ENCODE peak calls at places on chromosomes 7 and 10, in five cellular contexts. S is Caki2; W is SJSA1; D is right atrium auricular region; H is naive thymus-derived CD4-positive, alpha-beta T cell. O is an unnamed sample.

GRCh38 chr7:141073641-141074161 is at the start of gene TMEM178B:
- DNase-seq in S (no peak), W (no peak), D (no peak), H (peak; percentile 4), O (peak; percentile 8)

GRCh38 chr10:109417803-109418202 is 505.5 kb downstream of the XPNPEP1 start:
- DNase-seq in S (no peak), W (no peak), D (no peak), H (no peak), O (no peak)

GRCh38 chr7:130277763-130278643 is 11.3 kb downstream of the CPA2 start:
- DNase-seq in S (peak; percentile 18), W (peak; percentile 26), D (no peak), H (no peak), O (no peak)

GRCh38 chr10:119817991-119818888 is 54.4 kb downstream of the MCMBP start:
- DNase-seq in S (no peak), W (no peak), D (no peak), H (peak; percentile 23), O (no peak)

GRCh38 chr10:91700273-91700672 is 67.4 kb upstream of the PPP1R3C start:
- DNase-seq in S (no peak), W (no peak), D (no peak), H (no peak), O (no peak)

GRCh38 chr7:68288099-68288498 is 1291.5 kb downstream of the TYW1 start:
- DNase-seq in S (peak; percentile 41), W (no peak), D (no peak), H (no peak), O (no peak)

GRCh38 chr7:107173191-107173590 is 4.4 kb downstream of the HBP1 start:
- DNase-seq in S (no peak), W (no peak), D (no peak), H (no peak), O (no peak)

GRCh38 chr7:101094791-101095375 is 9.6 kb downstream of the TRIM56 start:
- DNase-seq in S (peak; percentile 51), W (peak; percentile 62), D (no peak), H (no peak), O (peak; percentile 35)

GRCh38 chr7:129457101-129457500 is 22.9 kb downstream of the STRIP2 start:
- DNase-seq in S (no peak), W (no peak), D (no peak), H (no peak), O (no peak)

GRCh38 chr10:112880633-112881530 is 69.2 kb upstream of the TCF7L2 start:
- DNase-seq in S (no peak), W (no peak), D (no peak), H (no peak), O (no peak)

GRCh38 chr10:103637855-103638561 is 144.5 kb downstream of the NEURL1 start:
- DNase-seq in S (no peak), W (no peak), D (peak; percentile 92), H (no peak), O (no peak)

GRCh38 chr10:3886191-3886590 is 101.2 kb upstream of the KLF6 start:
- DNase-seq in S (no peak), W (no peak), D (no peak), H (no peak), O (no peak)

GRCh38 chr10:22564060-22564459 is 150.3 kb downstream of the PIP4K2A start:
- DNase-seq in S (no peak), W (no peak), D (no peak), H (no peak), O (no peak)

GRCh38 chr10:66586073-66586472 is 339.8 kb upstream of the LRRTM3 start:
- DNase-seq in S (peak; percentile 1), W (no peak), D (no peak), H (no peak), O (no peak)

GRCh38 chr10:5584895-5585516 is 60.2 kb downstream of the CALML3 start:
- DNase-seq in S (peak; percentile 85), W (peak; percentile 90), D (no peak), H (no peak), O (no peak)

GRCh38 chr7:44678096-44678467 is 70.6 kb upstream of the ZMIZ2 start:
- DNase-seq in S (no peak), W (no peak), D (peak; percentile 46), H (no peak), O (no peak)

GRCh38 chr7:28052933-28053332 is 127.7 kb downstream of the JAZF1 start:
- DNase-seq in S (no peak), W (no peak), D (no peak), H (no peak), O (no peak)

GRCh38 chr10:79381804-79382221 is 34.5 kb downstream of the PPIF start:
- DNase-seq in S (peak; percentile 15), W (peak; percentile 88), D (peak; percentile 92), H (no peak), O (no peak)

GRCh38 chr10:14296081-14296709 is 34.5 kb downstream of the FRMD4A start:
- DNase-seq in S (no peak), W (no peak), D (no peak), H (no peak), O (no peak)

GRCh38 chr10:122786269-122786668 is 59.4 kb downstream of the CUZD1 start:
- DNase-seq in S (peak; percentile 21), W (no peak), D (no peak), H (no peak), O (no peak)

GRCh38 chr10:69269761-69270160 is 8.5 kb upstream of the HK1 start:
- DNase-seq in S (no peak), W (no peak), D (no peak), H (no peak), O (no peak)

GRCh38 chr7:101420436-101420835 is 57.8 kb downstream of the COL26A1 start:
- DNase-seq in S (no peak), W (no peak), D (no peak), H (no peak), O (no peak)

GRCh38 chr7:4610768-4611467 is 71.2 kb upstream of the FOXK1 start:
- DNase-seq in S (peak; percentile 44), W (peak; percentile 64), D (no peak), H (peak; percentile 72), O (no peak)

GRCh38 chr7:151174246-151175046 is 7.0 kb upstream of the GBX1 start:
- DNase-seq in S (no peak), W (no peak), D (no peak), H (peak; percentile 25), O (peak; percentile 13)

GRCh38 chr10:65419629-65420028 is 1506.2 kb upstream of the LRRTM3 start:
- DNase-seq in S (no peak), W (no peak), D (no peak), H (no peak), O (no peak)

GRCh38 chr7:152203095-152203494 is 177.6 kb downstream of the GALNT11 start:
- DNase-seq in S (no peak), W (no peak), D (no peak), H (no peak), O (no peak)

GRCh38 chr7:71131256-71131752 is 640 bp upstream of the GALNT17 start:
- DNase-seq in S (no peak), W (no peak), D (no peak), H (no peak), O (no peak)

GRCh38 chr7:47404005-47404404 is 177.9 kb downstream of the TNS3 start:
- DNase-seq in S (no peak), W (no peak), D (no peak), H (peak; percentile 19), O (peak; percentile 6)

GRCh38 chr7:48098846-48099245 is 9.8 kb downstream of the UPP1 start:
- DNase-seq in S (no peak), W (no peak), D (no peak), H (no peak), O (no peak)

GRCh38 chr7:748446-748845 is 21.4 kb upstream of the PRKAR1B start:
- DNase-seq in S (no peak), W (no peak), D (no peak), H (no peak), O (no peak)

GRCh38 chr10:124319926-124320391 is 98.8 kb downstream of the OAT start:
- DNase-seq in S (no peak), W (no peak), D (no peak), H (no peak), O (no peak)

GRCh38 chr10:2111936-2112335 is 374.6 kb upstream of the ADARB2 start:
- DNase-seq in S (peak; percentile 100), W (peak; percentile 85), D (no peak), H (no peak), O (no peak)

GRCh38 chr7:116970148-116970910 is 17.0 kb downstream of the ST7 start:
- DNase-seq in S (no peak), W (no peak), D (no peak), H (no peak), O (no peak)

GRCh38 chr10:70222340-70222794 is 10.9 kb downstream of the PPA1 start:
- DNase-seq in S (no peak), W (no peak), D (no peak), H (no peak), O (no peak)

GRCh38 chr10:4023997-4024396 is 239.0 kb upstream of the KLF6 start:
- DNase-seq in S (no peak), W (no peak), D (no peak), H (no peak), O (no peak)

GRCh38 chr10:73641272-73642060 is at the start of gene MYOZ1:
- DNase-seq in S (no peak), W (no peak), D (no peak), H (no peak), O (no peak)

GRCh38 chr10:102311025-102311420 is 65.7 kb downstream of the GBF1 start:
- DNase-seq in S (no peak), W (no peak), D (no peak), H (no peak), O (no peak)

GRCh38 chr7:112866424-112866823 is 76.2 kb upstream of the TMEM168 start:
- DNase-seq in S (no peak), W (no peak), D (no peak), H (no peak), O (no peak)

O was measured in activated T-cell treated with anti-CD3 and anti-CD28 coated beads for 48 hours.